ENCODE peak calls at places on chromosomes 2 and 18, in five cellular contexts. I is astrocyte of the spinal cord, N is RWPE1, T is A549, J is brain microvascular endothelial cell. A is an unnamed sample.

GRCh38 chr2:168155036-168155435 is 92.4 kb downstream of the STK39 start:
- DNase-seq in T (no peak), N (no peak), J (no peak), I (no peak), A (no peak)

GRCh38 chr2:57720728-57721627 is 325.6 kb upstream of the VRK2 start:
- DNase-seq in I (peak), J (peak), T (peak), N (peak), A (peak)

GRCh38 chr2:68879296-68879695 is 8.1 kb upstream of the BMP10 start:
- DNase-seq in T (no peak), I (no peak), N (no peak), J (peak), A (no peak)

GRCh38 chr2:51638811-51639210 is 606.9 kb upstream of the NRXN1 start:
- DNase-seq in I (no peak), N (no peak), J (no peak), T (no peak), A (no peak)

GRCh38 chr2:26772064-26773001 is 8.2 kb downstream of the SLC35F6 start:
- DNase-seq in T (peak), J (peak), N (no peak), I (no peak), A (no peak)

GRCh38 chr2:121336528-121337294 is 51.7 kb upstream of the TFCP2L1 start:
- DNase-seq in T (no peak), I (no peak), N (no peak), J (no peak), A (no peak)

GRCh38 chr2:225600865-225601264 is 201.4 kb downstream of the NYAP2 start:
- DNase-seq in N (no peak), J (no peak), T (no peak), I (no peak), A (no peak)

GRCh38 chr2:118973542-118973951 is 31.6 kb downstream of the MARCO start:
- DNase-seq in N (peak), T (no peak), J (no peak), I (no peak), A (no peak)

GRCh38 chr2:96100893-96101304 is 15.5 kb downstream of the ADRA2B start:
- DNase-seq in N (no peak), T (no peak), J (no peak), I (no peak), A (no peak)

GRCh38 chr2:11478899-11479605 is 13.1 kb upstream of the E2F6 start:
- DNase-seq in T (no peak), I (no peak), J (no peak), N (no peak), A (no peak)

GRCh38 chr2:164115806-164116205 is 380.0 kb upstream of the FIGN start:
- DNase-seq in T (no peak), N (no peak), I (no peak), J (no peak), A (no peak)

DNA sequence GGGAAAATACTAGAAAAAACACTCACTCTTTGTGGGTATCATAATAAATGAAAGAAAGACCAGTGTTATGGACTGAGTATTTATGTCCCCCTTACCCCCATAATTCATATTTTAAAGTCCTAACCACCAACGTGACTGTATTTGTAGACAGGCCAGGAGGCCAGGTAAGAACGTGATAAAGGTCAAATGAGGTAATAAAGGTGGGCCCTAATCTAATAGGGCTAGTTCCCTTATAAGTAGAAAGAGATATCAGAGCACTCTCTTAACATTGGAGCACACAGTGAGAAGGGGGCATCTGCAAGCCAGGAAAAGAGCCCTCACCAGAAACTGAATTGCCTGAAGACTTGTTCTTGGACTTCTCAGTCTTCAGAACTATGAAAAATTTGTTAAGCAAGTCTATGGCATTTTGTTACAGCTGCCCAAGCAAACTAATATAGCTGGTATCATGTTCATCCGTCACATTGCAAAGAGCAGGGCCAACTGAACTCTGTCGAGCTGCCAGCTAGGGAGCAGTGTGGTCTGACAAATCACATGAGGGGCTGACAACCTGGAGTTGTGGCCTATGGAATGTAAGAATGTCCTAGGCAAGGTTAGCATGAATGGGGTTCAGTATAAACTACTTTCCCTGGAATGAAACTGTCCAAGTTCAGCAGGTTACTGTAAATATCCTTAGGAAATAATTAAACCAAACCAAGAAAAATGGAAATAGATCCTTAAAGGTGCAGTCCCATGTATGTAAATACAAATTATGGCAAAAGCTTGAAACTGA is 280.9 kb downstream of the ZNF385B start:
- DNase-seq in I (no peak), N (no peak), T (peak), J (no peak), A (peak)
- TF ChIP-seq CTCF in I (no peak), N (no peak), T (no peak), J (no peak), A (no peak)

DNA sequence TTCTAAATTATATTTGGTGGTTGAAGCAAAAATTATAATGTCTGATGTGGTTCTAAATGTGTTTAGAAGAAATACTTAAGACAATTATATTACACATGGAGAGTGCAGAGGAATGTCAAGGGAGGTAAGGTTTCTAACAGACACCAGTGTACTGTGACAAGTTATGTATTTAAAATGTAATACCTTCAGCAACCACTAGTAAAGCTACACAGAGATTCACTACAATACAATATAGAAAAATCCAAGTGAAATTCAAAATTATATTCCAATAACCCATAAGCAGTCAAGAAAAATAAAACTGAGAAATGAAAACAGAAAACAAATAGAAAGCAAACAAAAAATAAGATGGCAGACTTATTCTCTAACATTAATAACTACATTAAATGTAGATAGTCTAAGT is 249.5 kb upstream of the KLHL14 start:
- DNase-seq in N (no peak), T (no peak), J (no peak), I (no peak), A (no peak)
- TF ChIP-seq CTCF in N (no peak), T (no peak), J (no peak), I (no peak), A (no peak)

GRCh38 chr2:141113301-141113700 is 1017.5 kb downstream of the LRP1B start:
- DNase-seq in T (no peak), N (no peak), J (no peak), I (no peak), A (no peak)
- TF ChIP-seq CTCF in T (no peak), N (no peak), J (no peak), I (no peak), A (no peak)

GRCh38 chr2:14454102-14454676 is 178.3 kb upstream of the LRATD1 start:
- DNase-seq in I (no peak), J (no peak), N (no peak), T (no peak), A (no peak)

GRCh38 chr2:14448340-14448739 is 184.2 kb upstream of the LRATD1 start:
- DNase-seq in I (no peak), T (no peak), N (no peak), J (no peak), A (no peak)

GRCh38 chr2:14445670-14446069 is 186.8 kb upstream of the LRATD1 start:
- DNase-seq in J (no peak), I (no peak), N (no peak), T (no peak), A (no peak)

DNA sequence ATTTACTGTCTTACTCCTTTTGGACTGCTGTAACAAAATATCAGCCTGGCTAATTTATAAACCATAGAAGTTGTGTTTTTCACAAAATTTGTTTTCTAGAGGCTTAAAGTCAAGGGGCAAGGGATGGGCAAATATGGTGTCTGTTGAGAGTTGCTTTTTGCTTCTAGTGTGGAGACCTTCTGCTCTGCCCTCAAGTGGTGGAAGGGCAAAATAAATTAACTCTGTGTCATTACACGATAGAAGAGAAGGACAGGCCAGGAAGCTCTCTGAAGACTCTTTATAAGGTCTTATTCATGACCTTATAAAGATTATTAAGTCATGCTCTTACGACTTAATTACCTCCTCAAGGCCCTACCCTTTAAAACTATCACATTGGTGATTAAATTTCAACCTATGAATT is 181.2 kb upstream of the LRATD1 start:
- DNase-seq in N (no peak), J (no peak), T (no peak), I (no peak), A (no peak)
- TF ChIP-seq CTCF in N (no peak), J (peak), T (no peak), I (no peak), A (no peak)

DNA sequence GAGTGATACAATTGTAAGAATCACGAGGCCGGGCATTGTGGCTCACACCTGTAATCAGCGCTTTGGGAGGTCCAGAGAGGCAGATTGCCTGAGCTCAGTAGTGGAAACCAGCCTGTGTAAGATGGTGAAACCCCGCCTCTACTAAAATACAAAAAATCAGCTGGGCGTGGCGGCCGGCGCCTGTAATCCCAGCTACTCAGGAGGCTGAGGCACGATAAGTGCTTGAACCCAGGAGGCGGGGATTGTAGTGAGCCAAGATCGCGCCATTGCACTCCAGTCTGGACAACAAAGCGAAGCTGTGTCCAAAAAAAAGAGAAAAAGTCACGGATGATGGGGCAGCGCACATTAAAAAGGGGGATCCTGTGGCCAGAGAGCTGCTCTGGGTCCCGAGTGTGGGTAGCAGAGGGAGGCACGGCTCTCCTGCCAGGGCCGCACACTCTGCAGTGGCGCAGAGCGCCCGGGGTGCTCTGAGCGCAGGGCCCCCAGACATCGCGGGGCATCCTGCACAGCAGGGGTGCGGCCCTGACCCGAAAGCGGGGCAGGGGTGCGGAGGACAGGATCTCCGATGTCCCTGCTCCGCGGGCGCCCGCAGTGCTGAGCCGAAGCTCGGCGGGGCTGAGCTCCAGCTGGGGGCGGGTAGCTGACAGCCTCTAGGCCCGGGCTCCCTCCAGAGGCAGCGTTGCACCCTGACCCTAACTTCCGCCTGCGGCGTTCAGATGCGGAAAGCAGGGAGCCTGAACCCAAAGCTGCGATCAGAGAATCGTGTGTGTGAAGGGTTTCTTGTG is 30.4 kb upstream of the RAB6D start:
- DNase-seq in T (no peak), N (no peak), J (no peak), I (no peak), A (no peak)
- TF ChIP-seq CTCF in T (no peak), N (no peak), J (peak), I (no peak), A (no peak)

DNA sequence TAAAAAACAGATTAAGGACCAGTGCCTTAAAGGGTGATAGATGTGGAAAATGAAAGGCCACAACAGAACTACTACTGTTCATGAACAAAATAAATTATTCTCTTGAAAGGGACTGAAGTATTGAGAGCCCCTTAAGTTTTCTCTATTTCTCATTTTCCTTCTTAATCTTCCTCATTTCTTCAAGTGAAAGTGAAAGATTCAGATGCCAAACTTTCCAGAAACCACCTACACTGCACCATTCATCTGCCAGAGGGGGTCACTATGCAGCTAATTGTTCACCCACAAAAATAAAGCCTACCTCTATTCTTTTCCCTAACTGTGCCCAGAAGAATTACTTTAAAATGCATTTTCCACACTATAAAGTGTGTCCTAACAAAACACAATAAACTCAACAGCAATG is 140.1 kb downstream of the NR4A2 start:
- DNase-seq in I (no peak), J (no peak), T (no peak), N (no peak), A (no peak)
- TF ChIP-seq CTCF in I (peak), J (peak), T (peak), N (no peak), A (peak)

GRCh38 chr18:32670727-32671126 is 102.1 kb downstream of the KLHL14 start:
- DNase-seq in N (no peak), I (no peak), J (no peak), T (no peak), A (no peak)

GRCh38 chr18:32674491-32674890 is 98.3 kb downstream of the KLHL14 start:
- DNase-seq in J (no peak), T (peak), N (no peak), I (no peak), A (no peak)

DNA sequence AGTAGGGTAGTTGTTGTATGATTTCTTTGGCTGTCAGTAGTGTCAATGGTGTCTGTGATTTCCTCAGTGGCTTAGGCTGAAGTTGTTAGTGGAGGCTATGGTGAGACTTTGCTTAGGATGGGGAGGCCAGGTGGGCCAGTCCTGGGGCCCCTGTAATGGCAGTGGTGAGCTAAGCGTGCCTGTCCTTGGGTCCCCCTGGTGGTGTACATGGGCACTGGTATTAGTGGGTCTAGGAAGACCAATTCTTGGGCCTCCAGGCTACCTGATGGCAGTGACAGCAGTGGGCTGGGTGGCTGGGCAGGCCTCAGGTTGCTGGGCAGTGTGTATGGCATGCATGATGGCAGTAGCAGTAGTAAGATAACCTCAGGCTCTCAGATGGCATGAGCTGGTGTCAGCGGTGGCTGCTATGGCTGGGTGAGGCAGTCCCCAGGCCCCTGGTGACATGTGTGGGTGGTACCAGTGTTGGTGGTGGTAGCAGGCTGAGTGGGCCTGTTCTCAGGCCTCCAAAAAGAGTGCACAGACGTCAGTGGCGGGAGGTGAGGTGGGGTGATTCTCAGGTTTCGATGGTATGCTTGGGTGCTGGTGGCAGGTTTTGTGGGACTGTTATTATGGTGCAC is 103.2 kb downstream of the KLHL14 start:
- DNase-seq in J (no peak), I (no peak), N (no peak), T (peak), A (no peak)
- TF ChIP-seq CTCF in J (peak), I (peak), N (no peak), T (no peak), A (peak)

GRCh38 chr2:173397539-173397938 is 42.9 kb downstream of the CDCA7 start:
- DNase-seq in I (no peak), J (no peak), N (no peak), T (peak), A (no peak)
- TF ChIP-seq CTCF in I (no peak), J (peak), N (peak), T (peak), A (no peak)

A was measured in astrocyte of the cerebellum.